ENCODE peak calls at places on chromosomes 6 and 20, in four cellular contexts. O is Peyer's patch, E is uterus, A is fibroblast of lung. X is an unnamed sample.

GRCh38 chr6:138944412-138944811 is 43.6 kb downstream of the REPS1 start:
- DNase-seq in E (no peak), O (no peak), A (peak), X (no peak)

GRCh38 chr6:144931172-144932035 is 646.3 kb downstream of the UTRN start:
- DNase-seq in E (no peak), A (peak), O (no peak), X (no peak)

GRCh38 chr20:8213831-8214587 is 81.9 kb downstream of the PLCB1 start:
- DNase-seq in A (no peak), O (no peak), E (no peak), X (no peak)

GRCh38 chr6:165848099-165848461 is 185.0 kb upstream of the PDE10A start:
- DNase-seq in O (no peak), E (no peak), A (no peak), X (no peak)

GRCh38 chr6:41072836-41073202 is at the start of gene NFYA:
- DNase-seq in E (no peak), A (no peak), O (peak), X (peak)

GRCh38 chr6:45795678-45796077 is 220.0 kb downstream of the CLIC5 start:
- DNase-seq in O (no peak), E (no peak), A (no peak), X (no peak)

GRCh38 chr6:7301702-7302101 is 11.3 kb downstream of the SSR1 start:
- DNase-seq in O (no peak), A (no peak), E (no peak), X (no peak)

GRCh38 chr6:109081516-109081915 is 13.1 kb downstream of the SESN1 start:
- DNase-seq in A (no peak), O (no peak), E (no peak), X (no peak)

GRCh38 chr6:136510299-136510698 is 39.9 kb downstream of the MAP7 start:
- DNase-seq in O (no peak), E (no peak), A (no peak), X (no peak)

GRCh38 chr20:49230021-49230420 is 10.8 kb downstream of the DDX27 start:
- DNase-seq in A (no peak), O (no peak), E (no peak), X (no peak)

GRCh38 chr20:14972256-14972655 is 634.8 kb upstream of the FLRT3 start:
- DNase-seq in A (no peak), E (no peak), O (no peak), X (no peak)

GRCh38 chr6:46014511-46015118 is 1.0 kb downstream of the CLIC5 start:
- DNase-seq in O (peak), A (no peak), E (no peak), X (no peak)

GRCh38 chr6:56345539-56346090 is 98.2 kb upstream of the COL21A1 start:
- DNase-seq in A (no peak), O (no peak), E (no peak), X (no peak)

GRCh38 chr6:113862112-113862511 is 5.0 kb downstream of the MARCKS start:
- DNase-seq in A (peak), O (no peak), E (no peak), X (no peak)

DNA sequence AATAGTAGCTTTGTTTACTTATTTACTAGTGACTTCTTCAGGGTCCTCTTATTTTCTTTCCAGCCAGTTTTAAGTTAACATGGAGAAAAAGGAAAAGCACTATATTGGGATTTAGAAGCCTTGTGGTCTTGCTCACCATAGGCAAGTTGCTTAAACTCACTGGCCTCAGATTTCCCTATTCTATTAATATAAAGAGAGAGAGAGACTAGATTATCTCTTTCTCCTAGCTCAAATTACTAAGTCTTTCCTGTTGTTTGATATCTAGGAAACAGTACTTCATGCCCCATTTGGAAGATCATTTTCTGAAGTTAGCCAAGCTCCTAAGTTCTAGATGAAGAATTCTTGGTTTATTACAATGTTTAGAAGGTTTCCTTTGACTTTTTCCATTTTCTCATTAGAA is 32.5 kb downstream of the CTNNBL1 start:
- DNase-seq in E (no peak), A (no peak), O (no peak), X (no peak)
- H3K27ac ChIP-seq in E (no peak), A (no peak), O (no peak), X (no peak)

GRCh38 chr6:18654821-18655220 is 267.7 kb downstream of the RNF144B start:
- DNase-seq in E (no peak), A (no peak), O (no peak), X (no peak)
- H3K27ac ChIP-seq in E (no peak), A (no peak), O (no peak), X (no peak)

GRCh38 chr20:17659801-17660200 is 22.2 kb downstream of the RRBP1 start:
- DNase-seq in E (peak), O (no peak), A (no peak), X (no peak)
- H3K27ac ChIP-seq in E (no peak), O (no peak), A (no peak), X (no peak)

DNA sequence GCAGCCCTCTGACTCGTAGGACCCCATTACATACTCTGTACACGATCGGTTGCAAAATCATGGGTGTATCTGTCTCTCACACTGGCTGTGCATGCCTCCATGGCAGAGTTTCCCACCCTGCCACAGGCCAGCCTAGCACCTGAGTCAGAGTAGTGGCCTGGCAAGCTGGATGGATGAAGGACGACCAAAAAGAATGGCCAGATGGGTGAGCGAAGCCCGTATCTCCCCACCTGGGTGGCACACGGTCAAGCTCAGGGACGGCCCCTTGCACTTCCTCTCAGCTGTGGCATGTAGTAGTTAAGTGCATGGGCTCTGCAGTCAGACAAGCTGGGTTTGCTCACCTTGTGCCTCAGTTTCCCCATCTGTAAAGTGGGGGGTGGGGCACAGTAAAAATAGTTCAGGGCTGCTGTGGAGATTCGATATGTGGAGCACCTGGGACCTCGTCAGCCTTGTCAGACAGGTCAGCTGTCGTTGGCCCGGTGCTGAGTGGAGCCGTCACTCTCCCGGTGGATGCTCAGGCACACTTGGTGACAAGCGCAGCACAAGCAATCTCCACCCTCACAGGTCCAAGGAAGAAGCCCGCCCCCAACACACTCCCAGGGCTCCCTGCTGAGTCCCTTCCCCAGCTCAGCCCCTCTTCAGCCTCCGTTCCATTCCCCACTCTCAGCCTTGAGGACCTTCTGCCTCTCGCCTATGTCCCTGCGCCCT is 12.6 kb downstream of the CPNE5 start:
- DNase-seq in A (no peak), O (no peak), E (no peak), X (no peak)
- H3K27ac ChIP-seq in A (no peak), O (peak), E (peak), X (no peak)

GRCh38 chr6:2846873-2847224 is 5.2 kb upstream of the SERPINB1 start:
- DNase-seq in A (no peak), O (no peak), E (no peak), X (no peak)
- H3K27ac ChIP-seq in A (peak), O (peak), E (peak), X (peak)

DNA sequence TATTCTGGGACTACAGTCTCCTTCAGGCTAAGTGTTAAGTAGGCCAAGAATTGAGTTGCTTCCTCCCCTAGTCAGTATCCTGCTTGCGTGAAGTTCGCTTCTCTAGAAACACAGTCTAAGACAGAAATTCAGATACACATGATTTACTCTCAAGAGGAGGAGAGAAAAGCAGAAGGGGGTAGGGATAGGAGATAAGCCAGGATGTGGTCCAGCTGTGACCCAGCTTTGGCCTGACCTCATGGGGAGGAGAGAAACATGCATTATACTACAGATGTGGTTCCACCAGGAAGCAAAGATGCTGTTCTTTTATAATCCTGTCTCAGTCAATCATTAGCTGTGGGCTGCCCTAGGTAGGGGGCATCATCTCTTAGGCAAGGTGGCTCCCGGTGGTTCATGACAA is 167.2 kb upstream of the BMP2 start:
- DNase-seq in E (no peak), A (no peak), O (no peak), X (no peak)
- H3K27ac ChIP-seq in E (no peak), A (no peak), O (no peak), X (no peak)